ENCODE peak calls at places on chromosomes 12 and 14, in nine cellular contexts. U, N, L, K, J, C, I, M and Q are unnamed samples.

GRCh38 chr12:28498850-28499249 is 308.6 kb downstream of the CCDC91 start:
- DNase-seq in L (no peak), U (no peak), M (no peak), K (no peak), J (no peak), C (no peak), N (no peak), I (no peak), Q (no peak)

GRCh38 chr12:34208331-34209258 is 186.3 kb downstream of the ALG10 start:
- DNase-seq in N (no peak), U (no peak), C (no peak), K (no peak), M (no peak), I (no peak), L (no peak), J (no peak), Q (no peak)

GRCh38 chr14:50757702-50758101 is 73.3 kb downstream of the NIN start:
- DNase-seq in I (no peak), L (no peak), J (no peak), N (no peak), K (no peak), M (no peak), U (no peak), C (no peak), Q (no peak)

GRCh38 chr12:112116232-112117060 is 7.9 kb upstream of the NAA25 start:
- DNase-seq in N (peak), M (no peak), K (peak), C (peak), I (peak), L (peak), U (peak), J (peak), Q (peak)

GRCh38 chr14:91919814-91920213 is 27.7 kb downstream of the FBLN5 start:
- DNase-seq in I (no peak), N (no peak), U (no peak), L (no peak), M (no peak), J (no peak), C (no peak), K (no peak), Q (no peak)

GRCh38 chr12:48995061-48995879 is 3.9 kb downstream of the DDN start:
- DNase-seq in J (peak), I (peak), M (peak), K (peak), U (peak), C (peak), L (peak), N (peak), Q (peak)

GRCh38 chr14:32354716-32355115 is 25.6 kb downstream of the AKAP6 start:
- DNase-seq in N (no peak), U (no peak), M (no peak), I (no peak), K (no peak), J (no peak), L (no peak), C (no peak), Q (no peak)

GRCh38 chr14:24395609-24396580 is 2.9 kb upstream of the NYNRIN start:
- DNase-seq in C (no peak), L (no peak), N (no peak), M (peak), K (no peak), I (no peak), J (no peak), U (no peak), Q (no peak)

DNA sequence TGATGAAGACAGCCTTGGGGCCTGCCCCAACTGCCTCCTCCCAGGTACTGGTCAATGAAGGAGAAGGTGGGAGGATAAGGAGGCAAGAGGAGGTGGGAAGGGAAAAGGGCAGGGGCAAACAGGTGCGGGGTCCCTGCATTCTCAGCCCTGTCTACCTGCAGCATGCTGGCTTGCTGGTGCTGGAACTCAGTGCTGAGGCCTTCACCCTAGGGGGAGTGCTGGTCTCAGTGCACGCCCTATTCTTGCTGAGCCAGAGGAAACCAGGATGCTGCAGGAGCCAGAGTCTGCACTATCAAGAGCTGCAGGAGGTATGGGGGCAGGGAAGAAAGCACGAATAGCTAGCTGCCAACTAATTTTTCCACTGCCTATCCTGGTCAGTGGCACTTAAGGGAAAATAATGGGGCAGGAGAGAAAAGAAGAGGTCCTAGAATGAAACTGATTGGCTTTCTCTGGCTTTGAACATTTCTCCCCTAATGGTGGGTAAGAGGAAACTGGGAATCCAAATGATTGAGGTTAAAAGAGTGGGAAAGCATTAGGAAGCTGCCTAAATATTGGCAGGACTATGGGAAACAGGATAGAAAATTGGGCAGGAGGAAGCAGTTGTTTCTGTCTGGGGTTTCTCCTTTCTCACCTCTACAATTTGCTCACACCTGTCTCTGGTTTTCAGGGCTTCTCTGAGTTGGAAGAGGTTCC is 1.8 kb downstream of the TMEM253 start:
- DNase-seq in M (no peak), N (no peak), U (no peak), C (no peak), J (no peak), I (no peak), L (no peak), K (no peak), Q (no peak)
- TF ChIP-seq CTCF in M (no peak), N (no peak), U (no peak), C (no peak), J (no peak), I (no peak), L (no peak), K (no peak), Q (no peak)

GRCh38 chr12:62540354-62540753 is 73.7 kb downstream of the MON2 start:
- DNase-seq in J (no peak), C (no peak), K (no peak), M (no peak), U (no peak), I (no peak), N (no peak), L (no peak), Q (no peak)

GRCh38 chr12:62533087-62533754 is 66.6 kb downstream of the MON2 start:
- DNase-seq in M (no peak), I (no peak), N (no peak), L (no peak), C (no peak), K (no peak), U (no peak), J (no peak), Q (no peak)

GRCh38 chr12:62537544-62537943 is 70.9 kb downstream of the MON2 start:
- DNase-seq in L (no peak), I (peak), C (no peak), N (no peak), J (no peak), U (no peak), K (no peak), M (peak), Q (no peak)

GRCh38 chr12:62533755-62534107 is 67.1 kb downstream of the MON2 start:
- DNase-seq in N (no peak), I (no peak), U (peak), C (no peak), M (no peak), L (no peak), J (no peak), K (no peak), Q (no peak)

GRCh38 chr12:62536546-62536945 is 69.9 kb downstream of the MON2 start:
- DNase-seq in K (no peak), N (no peak), J (no peak), U (no peak), L (no peak), I (no peak), M (no peak), C (no peak), Q (no peak)
- TF ChIP-seq CTCF in K (no peak), N (no peak), J (no peak), U (no peak), L (no peak), I (no peak), M (no peak), C (no peak), Q (no peak)

DNA sequence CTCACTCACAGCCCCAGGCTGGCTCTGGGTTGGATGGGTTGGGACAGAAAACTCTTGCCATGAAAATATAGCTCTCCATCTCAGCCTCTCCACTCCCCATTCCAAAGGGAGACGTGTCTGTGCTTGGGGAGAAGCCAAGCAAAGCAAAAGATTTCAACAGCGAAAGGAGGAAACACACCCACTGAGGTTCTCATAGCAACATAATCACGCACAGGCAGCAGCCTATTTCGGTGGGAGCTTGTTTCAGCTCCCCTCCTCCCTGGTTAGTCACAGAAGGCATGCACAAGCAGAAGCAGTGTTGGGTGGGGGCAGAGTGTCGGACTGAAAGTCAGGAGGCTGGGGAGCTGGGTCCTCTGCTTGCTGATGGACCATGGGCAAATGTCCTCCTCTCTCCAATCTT is 1.9 kb upstream of the PRMT8 start:
- DNase-seq in C (no peak), L (no peak), I (no peak), J (no peak), M (peak), K (no peak), U (no peak), N (no peak), Q (no peak)
- TF ChIP-seq CTCF in C (no peak), L (no peak), I (no peak), J (no peak), M (peak), K (no peak), U (no peak), N (no peak), Q (no peak)

GRCh38 chr12:26617513-26617912 is 215.5 kb downstream of the ITPR2 start:
- DNase-seq in L (no peak), M (no peak), N (no peak), U (no peak), C (no peak), K (no peak), J (no peak), I (no peak), Q (no peak)

GRCh38 chr12:26612203-26612602 is 220.8 kb downstream of the ITPR2 start:
- DNase-seq in I (no peak), C (no peak), U (no peak), M (no peak), K (no peak), N (no peak), J (no peak), L (no peak), Q (no peak)

GRCh38 chr12:26610774-26611173 is 222.2 kb downstream of the ITPR2 start:
- DNase-seq in I (no peak), J (no peak), C (no peak), M (no peak), N (no peak), U (no peak), L (no peak), K (no peak), Q (no peak)

GRCh38 chr12:26611598-26611997 is 221.4 kb downstream of the ITPR2 start:
- DNase-seq in J (no peak), C (no peak), N (no peak), K (no peak), L (no peak), M (no peak), U (no peak), I (no peak), Q (no peak)

GRCh38 chr12:26614217-26614616 is 218.8 kb downstream of the ITPR2 start:
- DNase-seq in J (no peak), N (peak), U (no peak), K (no peak), M (no peak), I (no peak), C (peak), L (peak), Q (no peak)
- TF ChIP-seq CTCF in J (peak), N (peak), U (peak), K (peak), M (peak), I (peak), C (peak), L (peak), Q (peak)